ENCODE peak calls at places on chromosomes 16 and 17, in six cellular contexts. B is neuronal stem cell, T is mesendoderm, D is mesenchymal stem cell, X is H1, L is IMR-90. E is an unnamed sample.
A peak's percentile ranks its signal among the peaks of the same experiment; 100 is the strongest.

GRCh38 chr17:29148257-29148789 is 31.9 kb downstream of the MYO18A start:
- DNase-seq in B (no peak), T (no peak), X (no peak), D (no peak), L (no peak), E (no peak)

GRCh38 chr16:61263400-61263799 is 772.8 kb downstream of the CDH8 start:
- DNase-seq in X (no peak), L (no peak), D (no peak), T (peak; percentile 12), B (no peak), E (peak; percentile 23)

GRCh38 chr17:4519361-4519788 is 20.7 kb downstream of the SPNS2 start:
- DNase-seq in D (no peak), L (no peak), X (no peak), T (no peak), B (no peak), E (no peak)

GRCh38 chr17:33674685-33675084 is 381.6 kb upstream of the ASIC2 start:
- DNase-seq in B (peak; percentile 65), X (peak; percentile 17), T (peak; percentile 72), D (peak; percentile 64), L (peak; percentile 55), E (peak; percentile 82)

GRCh38 chr16:56606071-56606687 is 2.2 kb upstream of the MT2A start:
- DNase-seq in T (no peak), X (no peak), D (no peak), B (no peak), L (peak; percentile 79), E (no peak)

GRCh38 chr16:2842340-2843000 is 12.4 kb downstream of the ZG16B start:
- DNase-seq in D (no peak), X (no peak), B (no peak), L (no peak), T (peak; percentile 82), E (peak; percentile 80)

GRCh38 chr16:88914750-88915368 is 48.4 kb upstream of the PABPN1L start:
- DNase-seq in X (no peak), L (peak; percentile 25), B (no peak), T (no peak), D (no peak), E (no peak)

GRCh38 chr16:89924298-89924924 is 1.3 kb downstream of the TUBB3 start:
- DNase-seq in X (peak; percentile 75), T (peak; percentile 93), L (peak; percentile 44), B (peak; percentile 94), D (peak; percentile 75), E (peak; percentile 85)

GRCh38 chr16:17277981-17278381 is 192.8 kb downstream of the XYLT1 start:
- DNase-seq in D (no peak), L (peak; percentile 7), T (peak; percentile 67), B (no peak), X (no peak), E (peak; percentile 67)

GRCh38 chr16:58127033-58127556 is 2.1 kb downstream of the CFAP20 start:
- DNase-seq in T (peak; percentile 64), B (no peak), X (no peak), D (peak; percentile 69), L (peak; percentile 43), E (no peak)

GRCh38 chr17:76904116-76904515 is 35.9 kb downstream of the MGAT5B start:
- DNase-seq in B (no peak), D (no peak), L (no peak), T (no peak), X (no peak), E (no peak)

GRCh38 chr17:76902476-76902875 is 34.3 kb downstream of the MGAT5B start:
- DNase-seq in L (no peak), B (no peak), X (no peak), T (no peak), D (no peak), E (no peak)

GRCh38 chr17:76905036-76905435 is 36.8 kb downstream of the MGAT5B start:
- DNase-seq in L (no peak), D (no peak), X (no peak), T (no peak), B (no peak), E (no peak)

GRCh38 chr17:76901542-76902197 is 33.5 kb downstream of the MGAT5B start:
- DNase-seq in L (no peak), X (no peak), B (no peak), D (no peak), T (no peak), E (no peak)

GRCh38 chr17:76903631-76904030 is 35.4 kb downstream of the MGAT5B start:
- DNase-seq in L (no peak), D (no peak), X (no peak), B (no peak), T (no peak), E (no peak)
- H2AK5ac ChIP-seq in L (no peak overlapping the region), D (no peak overlapping the region), X (no peak overlapping the region), B (no peak overlapping the region), T (no peak overlapping the region), E (no peak overlapping the region)

DNA sequence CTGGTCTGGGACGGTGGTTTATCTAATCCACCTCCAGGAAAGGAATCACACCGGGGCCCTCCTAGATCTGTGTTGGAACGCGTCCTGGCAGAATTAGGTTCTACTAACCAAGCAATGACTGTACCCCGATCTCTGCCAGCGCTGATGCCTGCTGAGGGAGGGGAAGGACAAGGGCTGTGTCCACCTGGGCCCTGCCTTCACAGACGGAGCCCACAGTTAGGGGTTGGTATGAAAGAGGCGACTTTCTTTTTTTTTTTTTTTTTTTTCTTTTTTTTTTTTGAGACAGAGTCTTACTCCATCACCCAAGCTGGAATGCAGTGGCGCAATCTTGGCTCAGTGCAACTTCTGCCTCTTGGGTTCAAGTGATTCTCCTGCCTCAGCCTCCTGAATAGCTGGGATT is 9.9 kb upstream of the KRT19 start:
- DNase-seq in B (no peak), T (no peak), D (no peak), X (no peak), L (peak; percentile 20), E (no peak)
- H2BK5ac ChIP-seq in B (peak overlapping the region; percentile 20), T (no peak overlapping the region), D (no peak overlapping the region), X (no peak overlapping the region), L (no peak overlapping the region), E (no peak overlapping the region)

DNA sequence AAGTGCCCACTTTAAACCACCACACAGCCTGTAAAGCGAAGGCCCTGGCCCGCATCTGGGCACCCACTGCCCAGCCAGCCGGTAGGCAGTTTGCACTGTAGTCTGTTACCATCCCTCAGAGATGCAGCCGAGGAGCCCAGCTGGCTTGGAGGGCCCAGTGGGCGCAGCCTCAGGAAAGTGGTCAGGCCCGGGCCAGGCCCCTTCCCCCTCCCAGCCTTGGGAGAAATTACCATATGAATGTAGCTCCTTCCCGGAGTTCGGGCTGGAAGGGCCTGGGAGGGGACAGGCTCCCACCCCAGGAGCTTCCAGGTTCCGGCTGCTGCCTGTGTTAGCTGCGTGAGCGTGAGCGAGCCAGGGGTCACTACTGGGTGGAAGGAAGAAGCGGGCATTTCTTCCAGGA is 325.4 kb downstream of the SEC14L1 start:
- DNase-seq in X (no peak), L (no peak), T (peak; percentile 96), D (peak; percentile 79), B (no peak), E (peak; percentile 96)
- H2BK15ac ChIP-seq in X (no peak overlapping the region), L (peak overlapping the region; percentile 87), T (no peak overlapping the region), D (no peak overlapping the region), B (peak overlapping the region; percentile 69), E (no peak overlapping the region)

GRCh38 chr17:45372325-45372869 is 55.6 kb upstream of the MAP3K14 start:
- DNase-seq in X (no peak), D (peak; percentile 36), T (peak; percentile 34), L (peak; percentile 20), B (no peak), E (peak; percentile 40)

GRCh38 chr17:45368661-45369060 is 51.8 kb upstream of the MAP3K14 start:
- DNase-seq in L (peak; percentile 92), D (peak; percentile 59), T (no peak), X (no peak), B (no peak), E (no peak)

GRCh38 chr17:45374501-45374900 is 57.7 kb upstream of the MAP3K14 start:
- DNase-seq in X (no peak), T (no peak), B (no peak), L (peak; percentile 29), D (no peak), E (no peak)

GRCh38 chr17:45371414-45372324 is 54.8 kb upstream of the MAP3K14 start:
- DNase-seq in T (peak; percentile 99), L (peak; percentile 96), B (peak; percentile 82), D (peak; percentile 94), X (peak; percentile 84), E (peak; percentile 98)

GRCh38 chr17:45370949-45371413 is 54.2 kb upstream of the MAP3K14 start:
- DNase-seq in D (peak; percentile 24), T (no peak), L (peak; percentile 50), B (no peak), X (no peak), E (peak; percentile 30)
- H2AK5ac ChIP-seq in D (peak overlapping the region; percentile 66), T (no peak overlapping the region), L (peak overlapping the region; percentile 97), B (no peak overlapping the region), X (peak overlapping the region; percentile 68), E (no peak overlapping the region)

GRCh38 chr16:72787130-72787518 is 260.8 kb downstream of the ZFHX3 start:
- DNase-seq in X (no peak), B (no peak), L (no peak), D (no peak), T (no peak), E (no peak)

GRCh38 chr16:72785886-72786285 is 262.0 kb downstream of the ZFHX3 start:
- DNase-seq in B (no peak), L (peak; percentile 17), T (no peak), X (no peak), D (peak; percentile 49), E (no peak)

GRCh38 chr16:72788269-72788809 is 259.6 kb downstream of the ZFHX3 start:
- DNase-seq in X (no peak), D (no peak), T (no peak), L (no peak), B (no peak), E (no peak)

GRCh38 chr16:72787519-72788268 is 260.2 kb downstream of the ZFHX3 start:
- DNase-seq in L (peak; percentile 94), X (no peak), T (peak; percentile 76), D (peak; percentile 97), B (peak; percentile 36), E (peak; percentile 71)

GRCh38 chr16:72786606-72787005 is 261.3 kb downstream of the ZFHX3 start:
- DNase-seq in T (no peak), X (no peak), B (no peak), L (no peak), D (peak; percentile 7), E (no peak)
- H2BK5ac ChIP-seq in T (no peak overlapping the region), X (no peak overlapping the region), B (no peak overlapping the region), L (no peak overlapping the region), D (no peak overlapping the region), E (no peak overlapping the region)

DNA sequence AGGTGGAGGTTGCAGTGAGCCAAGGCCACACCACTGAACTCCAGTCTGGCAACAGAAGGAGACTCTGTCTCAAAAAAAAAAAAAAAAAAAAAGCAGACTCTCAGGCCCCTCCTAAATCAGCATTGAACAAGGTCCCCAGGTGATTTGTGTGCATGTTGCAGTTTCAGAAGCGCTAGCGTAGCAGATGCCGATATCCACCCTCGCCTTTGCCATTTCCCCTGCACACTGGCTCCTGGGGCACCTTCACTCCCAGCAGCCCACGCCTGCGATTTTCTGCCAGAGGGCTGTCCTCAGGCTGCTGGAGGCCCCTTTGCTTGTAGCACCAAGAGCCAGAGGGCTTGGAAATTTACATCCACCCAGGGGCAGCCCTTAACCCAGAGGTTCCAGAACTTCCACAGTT is 95.6 kb downstream of the WSCD1 start:
- DNase-seq in L (no peak), B (no peak), X (no peak), D (no peak), T (no peak), E (peak; percentile 29)
- H2BK15ac ChIP-seq in L (no peak overlapping the region), B (no peak overlapping the region), X (no peak overlapping the region), D (no peak overlapping the region), T (no peak overlapping the region), E (no peak overlapping the region)

E was measured in H9.